ENCODE peak calls at places on chromosomes 1 and 21, in six cellular contexts. One of them, this sample, is unnamed. For H3K4me1, the result is how much of the 10 kb centered on the place peaks cover.

GRCh38 chr1:13829152-13829769 is 129.3 kb downstream of the PRDM2 start:
- DNase-seq in breast epithelium: no peak
- DNase-seq in spleen: no peak
- DNase-seq in heart left ventricle: no peak
- DNase-seq in esophagus squamous epithelium: no peak
- DNase-seq in body of pancreas: no peak
- DNase-seq in this sample: no peak

GRCh38 chr1:113818585-113818984 is 6.3 kb upstream of the RSBN1 start:
- DNase-seq in breast epithelium: no peak
- DNase-seq in spleen: no peak
- DNase-seq in heart left ventricle: no peak
- DNase-seq in esophagus squamous epithelium: no peak
- DNase-seq in body of pancreas: no peak
- DNase-seq in this sample: no peak

GRCh38 chr1:172966844-172967540 is 83.7 kb downstream of the TNFSF18 start:
- DNase-seq in breast epithelium: no peak
- DNase-seq in spleen: no peak
- DNase-seq in heart left ventricle: no peak
- DNase-seq in esophagus squamous epithelium: no peak
- DNase-seq in body of pancreas: no peak
- DNase-seq in this sample: no peak

GRCh38 chr1:207884276-207885029 is 26.5 kb downstream of the CD34 start:
- DNase-seq in breast epithelium: no peak
- DNase-seq in spleen: no peak
- DNase-seq in heart left ventricle: no peak
- DNase-seq in esophagus squamous epithelium: no peak
- DNase-seq in body of pancreas: no peak
- DNase-seq in this sample: no peak

GRCh38 chr1:114757455-114758250 is at the start of gene CSDE1:
- DNase-seq in breast epithelium: peak
- DNase-seq in spleen: peak
- DNase-seq in heart left ventricle: peak
- DNase-seq in esophagus squamous epithelium: peak
- DNase-seq in body of pancreas: peak
- DNase-seq in this sample: peak

GRCh38 chr1:26025517-26025916 is 3.9 kb downstream of the EXTL1 start:
- DNase-seq in breast epithelium: no peak
- DNase-seq in spleen: no peak
- DNase-seq in heart left ventricle: no peak
- DNase-seq in esophagus squamous epithelium: no peak
- DNase-seq in body of pancreas: no peak
- DNase-seq in this sample: no peak

GRCh38 chr1:164588388-164589341 is 29.7 kb downstream of the PBX1 start:
- DNase-seq in breast epithelium: no peak
- DNase-seq in spleen: no peak
- DNase-seq in heart left ventricle: peak
- DNase-seq in esophagus squamous epithelium: no peak
- DNase-seq in body of pancreas: peak
- DNase-seq in this sample: peak

GRCh38 chr1:204131978-204132377 is 19.9 kb downstream of the ETNK2 start:
- DNase-seq in breast epithelium: no peak
- DNase-seq in spleen: no peak
- DNase-seq in heart left ventricle: peak
- DNase-seq in esophagus squamous epithelium: no peak
- DNase-seq in body of pancreas: no peak
- DNase-seq in this sample: no peak

GRCh38 chr1:61049850-61050540 is 32.4 kb upstream of the NFIA start:
- DNase-seq in breast epithelium: peak
- DNase-seq in spleen: peak
- DNase-seq in heart left ventricle: peak
- DNase-seq in esophagus squamous epithelium: peak
- DNase-seq in body of pancreas: peak
- DNase-seq in this sample: peak

GRCh38 chr21:29074783-29075182 is 1.3 kb upstream of the CCT8 start:
- DNase-seq in breast epithelium: no peak
- DNase-seq in spleen: no peak
- DNase-seq in heart left ventricle: no peak
- DNase-seq in esophagus squamous epithelium: no peak
- DNase-seq in body of pancreas: no peak
- DNase-seq in this sample: no peak

GRCh38 chr1:163730366-163730765 is 408.6 kb downstream of the NUF2 start:
- DNase-seq in breast epithelium: no peak
- DNase-seq in spleen: no peak
- DNase-seq in heart left ventricle: no peak
- DNase-seq in esophagus squamous epithelium: no peak
- DNase-seq in body of pancreas: no peak
- DNase-seq in this sample: no peak

GRCh38 chr1:214445846-214446614 is 105.4 kb downstream of the PTPN14 start:
- DNase-seq in breast epithelium: no peak
- DNase-seq in spleen: no peak
- DNase-seq in heart left ventricle: no peak
- DNase-seq in esophagus squamous epithelium: no peak
- DNase-seq in body of pancreas: no peak
- DNase-seq in this sample: no peak

GRCh38 chr1:214447557-214447871 is 103.9 kb downstream of the PTPN14 start:
- DNase-seq in breast epithelium: no peak
- DNase-seq in spleen: no peak
- DNase-seq in heart left ventricle: no peak
- DNase-seq in esophagus squamous epithelium: no peak
- DNase-seq in body of pancreas: no peak
- DNase-seq in this sample: no peak

GRCh38 chr1:214448536-214448935 is 102.9 kb downstream of the PTPN14 start:
- DNase-seq in breast epithelium: no peak
- DNase-seq in spleen: no peak
- DNase-seq in heart left ventricle: no peak
- DNase-seq in esophagus squamous epithelium: no peak
- DNase-seq in body of pancreas: no peak
- DNase-seq in this sample: no peak

GRCh38 chr1:214445201-214445600 is 106.2 kb downstream of the PTPN14 start:
- DNase-seq in breast epithelium: no peak
- DNase-seq in spleen: no peak
- DNase-seq in heart left ventricle: no peak
- DNase-seq in esophagus squamous epithelium: no peak
- DNase-seq in body of pancreas: no peak
- DNase-seq in this sample: no peak

DNA sequence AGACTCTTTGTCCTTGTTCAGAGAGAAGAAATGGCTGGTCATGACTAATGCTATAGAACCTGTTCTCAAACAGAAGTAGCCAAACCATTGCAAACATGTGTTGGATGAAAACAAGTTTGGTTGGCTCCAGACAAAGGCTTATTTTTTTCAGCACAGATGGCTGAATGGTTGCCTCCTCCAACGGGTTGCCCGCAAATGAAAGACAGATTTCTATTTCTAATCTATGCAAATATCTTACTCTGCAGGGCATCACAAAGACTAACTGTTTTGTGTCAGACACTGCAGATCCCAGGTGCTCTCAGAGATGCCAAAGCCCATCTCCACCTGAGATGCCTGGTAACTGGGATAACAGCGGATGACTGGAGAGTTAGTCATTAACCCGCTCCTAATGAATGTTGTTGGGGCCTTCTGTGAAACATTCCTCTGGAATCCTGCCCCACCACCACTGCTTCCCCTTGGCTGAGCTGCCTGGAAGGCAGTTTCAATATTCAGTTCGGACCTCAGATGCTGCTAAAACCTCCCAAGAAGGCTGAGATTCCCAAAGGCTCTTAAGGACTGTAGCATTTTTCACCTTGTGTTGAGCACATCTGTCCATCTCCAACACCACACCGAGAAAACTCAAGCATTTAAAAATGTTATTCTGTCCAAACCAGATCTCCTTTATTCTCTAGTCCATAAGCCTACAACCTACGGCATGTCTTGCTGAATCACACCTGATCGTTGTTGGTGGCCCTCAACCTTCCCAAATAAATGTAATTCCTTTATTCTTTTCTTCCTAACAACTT is 104.4 kb downstream of the PTPN14 start:
- DNase-seq in breast epithelium: no peak
- DNase-seq in spleen: no peak
- DNase-seq in heart left ventricle: no peak
- DNase-seq in esophagus squamous epithelium: no peak
- DNase-seq in body of pancreas: peak
- DNase-seq in this sample: peak
- TF ChIP-seq POLR2A in breast epithelium: no peak
- TF ChIP-seq POLR2A in spleen: no peak
- TF ChIP-seq POLR2A in heart left ventricle: no peak
- TF ChIP-seq POLR2A in esophagus squamous epithelium: no peak
- TF ChIP-seq POLR2A in body of pancreas: peak
- TF ChIP-seq POLR2A in this sample: no peak

GRCh38 chr1:93662481-93663190 is 19.0 kb downstream of the BCAR3 start:
- DNase-seq in breast epithelium: no peak
- DNase-seq in spleen: no peak
- DNase-seq in heart left ventricle: no peak
- DNase-seq in esophagus squamous epithelium: no peak
- DNase-seq in body of pancreas: no peak
- DNase-seq in this sample: no peak

GRCh38 chr1:93653656-93654055 is 28.0 kb downstream of the BCAR3 start:
- DNase-seq in breast epithelium: no peak
- DNase-seq in spleen: no peak
- DNase-seq in heart left ventricle: no peak
- DNase-seq in esophagus squamous epithelium: no peak
- DNase-seq in body of pancreas: no peak
- DNase-seq in this sample: no peak

GRCh38 chr1:93659805-93660479 is 21.7 kb downstream of the BCAR3 start:
- DNase-seq in breast epithelium: no peak
- DNase-seq in spleen: no peak
- DNase-seq in heart left ventricle: no peak
- DNase-seq in esophagus squamous epithelium: no peak
- DNase-seq in body of pancreas: no peak
- DNase-seq in this sample: no peak

GRCh38 chr1:93661829-93662474 is 19.7 kb downstream of the BCAR3 start:
- DNase-seq in breast epithelium: no peak
- DNase-seq in spleen: no peak
- DNase-seq in heart left ventricle: no peak
- DNase-seq in esophagus squamous epithelium: no peak
- DNase-seq in body of pancreas: no peak
- DNase-seq in this sample: no peak

GRCh38 chr1:93658188-93658587 is 23.4 kb downstream of the BCAR3 start:
- DNase-seq in breast epithelium: no peak
- DNase-seq in spleen: no peak
- DNase-seq in heart left ventricle: no peak
- DNase-seq in esophagus squamous epithelium: no peak
- DNase-seq in body of pancreas: no peak
- DNase-seq in this sample: no peak
- H3K27ac ChIP-seq in breast epithelium: no peak
- H3K27ac ChIP-seq in spleen: no peak
- H3K27ac ChIP-seq in heart left ventricle: no peak
- H3K27ac ChIP-seq in esophagus squamous epithelium: no peak
- H3K27ac ChIP-seq in body of pancreas: no peak
- H3K27ac ChIP-seq in this sample: no peak

GRCh38 chr1:6601865-6602668 is 602 bp downstream of the KLHL21 start:
- DNase-seq in breast epithelium: no peak
- DNase-seq in spleen: peak
- DNase-seq in heart left ventricle: peak
- DNase-seq in esophagus squamous epithelium: no peak
- DNase-seq in body of pancreas: peak
- DNase-seq in this sample: peak

GRCh38 chr1:6599141-6599975 is 3.3 kb downstream of the KLHL21 start:
- DNase-seq in breast epithelium: no peak
- DNase-seq in spleen: peak
- DNase-seq in heart left ventricle: no peak
- DNase-seq in esophagus squamous epithelium: no peak
- DNase-seq in body of pancreas: peak
- DNase-seq in this sample: no peak

GRCh38 chr1:6602669-6603423 is at the start of gene KLHL21:
- DNase-seq in breast epithelium: peak
- DNase-seq in spleen: peak
- DNase-seq in heart left ventricle: peak
- DNase-seq in esophagus squamous epithelium: peak
- DNase-seq in body of pancreas: peak
- DNase-seq in this sample: peak

GRCh38 chr1:6600410-6601048 is 2.1 kb downstream of the KLHL21 start:
- DNase-seq in breast epithelium: no peak
- DNase-seq in spleen: no peak
- DNase-seq in heart left ventricle: no peak
- DNase-seq in esophagus squamous epithelium: no peak
- DNase-seq in body of pancreas: no peak
- DNase-seq in this sample: no peak

DNA sequence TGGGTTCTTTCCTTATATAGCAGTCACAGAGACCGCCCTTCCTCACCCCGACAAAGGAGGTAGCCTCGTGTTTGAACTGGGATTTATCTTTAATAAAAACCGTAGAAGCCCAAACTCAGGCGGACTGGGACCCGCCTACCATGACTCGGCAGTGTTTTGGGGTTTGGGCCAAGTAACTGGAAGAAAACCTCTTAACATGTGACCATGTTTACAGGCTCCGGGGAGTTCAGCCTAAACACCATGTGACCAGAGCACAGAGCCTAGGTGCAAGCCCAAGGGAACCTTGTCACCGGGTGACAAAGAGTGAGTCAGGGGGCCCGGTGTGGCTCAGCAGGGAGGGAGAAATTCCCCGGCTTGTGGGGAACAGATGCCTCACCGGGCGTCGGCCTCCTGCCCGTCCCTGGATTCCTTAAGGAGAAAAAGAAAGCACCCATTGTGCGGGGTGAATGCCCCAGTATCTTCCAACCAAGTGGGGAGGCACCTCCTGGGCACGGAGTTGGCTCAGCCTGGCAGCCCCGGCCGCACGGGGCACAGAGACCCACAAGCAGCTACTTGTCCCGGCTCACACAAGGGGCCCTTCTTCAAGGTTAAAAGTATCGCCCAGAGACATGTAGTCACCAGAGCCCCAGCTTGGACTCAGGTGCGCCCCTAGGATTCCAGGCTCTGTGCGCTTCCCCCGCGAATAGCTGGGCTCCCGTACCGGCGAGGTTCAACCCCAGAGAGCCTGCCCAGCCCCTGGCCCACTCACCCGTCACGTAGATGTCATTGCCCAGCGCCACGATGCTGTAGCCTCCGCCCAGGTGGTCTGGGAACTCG is 1.4 kb downstream of the KLHL21 start:
- DNase-seq in breast epithelium: peak
- DNase-seq in spleen: peak
- DNase-seq in heart left ventricle: peak
- DNase-seq in esophagus squamous epithelium: peak
- DNase-seq in body of pancreas: peak
- DNase-seq in this sample: peak
- H3K4me1 ChIP-seq in breast epithelium: under half
- H3K4me1 ChIP-seq in spleen: under half
- H3K4me1 ChIP-seq in heart left ventricle: half or more
- H3K4me1 ChIP-seq in esophagus squamous epithelium: under half
- H3K4me1 ChIP-seq in body of pancreas: half or more
- H3K4me1 ChIP-seq in this sample: under half

DNA sequence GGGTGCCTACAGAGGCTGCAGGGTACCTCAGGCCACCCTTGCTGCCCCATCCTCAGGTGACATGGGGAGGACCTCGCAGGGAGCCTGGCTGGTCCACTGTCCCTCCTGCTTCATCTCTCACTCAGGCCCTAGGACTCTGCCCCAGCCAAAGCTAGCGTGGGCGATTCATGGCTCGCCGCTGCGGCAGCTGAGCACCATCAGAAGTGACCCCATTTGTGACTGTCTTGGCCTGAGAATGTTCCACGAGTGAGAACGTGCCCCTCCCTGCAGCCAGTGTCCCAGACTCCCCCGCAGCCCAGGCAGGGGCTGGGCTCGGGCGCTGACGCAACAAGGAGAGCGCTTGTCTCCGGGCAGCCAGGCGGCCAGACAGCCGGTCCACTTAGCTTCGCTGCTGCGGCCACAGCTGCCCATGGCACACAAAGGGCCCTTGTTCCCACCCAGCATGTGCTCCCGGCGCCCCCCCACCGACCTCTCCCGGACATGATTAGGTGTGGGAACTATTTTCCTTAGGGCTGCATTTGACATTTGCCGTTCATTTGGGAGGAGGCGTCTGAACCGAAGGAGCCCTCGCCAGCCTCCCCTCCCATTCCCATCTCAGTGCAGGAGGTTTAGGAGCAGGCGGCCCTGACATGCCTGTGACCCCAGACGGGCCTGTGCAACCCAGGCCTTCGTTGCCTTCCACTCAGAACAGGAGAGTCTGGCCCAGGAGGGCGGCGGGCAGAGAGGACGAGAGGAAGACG is 19.3 kb upstream of the POFUT2 start:
- DNase-seq in breast epithelium: no peak
- DNase-seq in spleen: peak
- DNase-seq in heart left ventricle: peak
- DNase-seq in esophagus squamous epithelium: no peak
- DNase-seq in body of pancreas: peak
- DNase-seq in this sample: peak
- TF ChIP-seq POLR2A in breast epithelium: no peak
- TF ChIP-seq POLR2A in spleen: no peak
- TF ChIP-seq POLR2A in heart left ventricle: no peak
- TF ChIP-seq POLR2A in esophagus squamous epithelium: no peak
- TF ChIP-seq POLR2A in body of pancreas: peak
- TF ChIP-seq POLR2A in this sample: no peak

This sample was measured in uterus.